ENCODE peak calls at places on chromosomes 13 and 19, in eight cellular contexts. One of them, this sample, is unnamed.

GRCh38 chr13:44715287-44716224 is 139.4 kb upstream of the TSC22D1 start:
- DNase-seq in endodermal cell: no peak
- DNase-seq in astrocyte of the cerebellum: no peak
- DNase-seq in GM06990: no peak
- DNase-seq in A549: no peak
- DNase-seq in cardiac muscle cell: no peak
- DNase-seq in HL-60: no peak
- DNase-seq in stomach: no peak
- DNase-seq in this sample: no peak

GRCh38 chr19:927707-928401 is 2.0 kb downstream of the ARID3A start:
- DNase-seq in cardiac muscle cell: peak
- DNase-seq in stomach: no peak
- DNase-seq in astrocyte of the cerebellum: no peak
- DNase-seq in GM06990: peak
- DNase-seq in A549: no peak
- DNase-seq in HL-60: no peak
- DNase-seq in endodermal cell: peak
- DNase-seq in this sample: no peak

GRCh38 chr13:23470706-23471610 is 37.5 kb upstream of the SACS start:
- DNase-seq in stomach: no peak
- DNase-seq in cardiac muscle cell: no peak
- DNase-seq in HL-60: no peak
- DNase-seq in A549: no peak
- DNase-seq in astrocyte of the cerebellum: no peak
- DNase-seq in GM06990: no peak
- DNase-seq in endodermal cell: no peak
- DNase-seq in this sample: no peak

GRCh38 chr13:100382787-100383186 is 205.8 kb downstream of the GGACT start:
- DNase-seq in GM06990: no peak
- DNase-seq in endodermal cell: no peak
- DNase-seq in cardiac muscle cell: no peak
- DNase-seq in stomach: no peak
- DNase-seq in A549: no peak
- DNase-seq in HL-60: no peak
- DNase-seq in astrocyte of the cerebellum: no peak
- DNase-seq in this sample: no peak

GRCh38 chr19:11451942-11452813 is 16.7 kb downstream of the PRKCSH start:
- DNase-seq in GM06990: no peak
- DNase-seq in endodermal cell: peak
- DNase-seq in astrocyte of the cerebellum: no peak
- DNase-seq in HL-60: no peak
- DNase-seq in cardiac muscle cell: no peak
- DNase-seq in stomach: no peak
- DNase-seq in A549: no peak
- DNase-seq in this sample: no peak

GRCh38 chr19:4083677-4084546 is 17.2 kb upstream of the ZBTB7A start:
- DNase-seq in HL-60: no peak
- DNase-seq in endodermal cell: no peak
- DNase-seq in astrocyte of the cerebellum: no peak
- DNase-seq in cardiac muscle cell: no peak
- DNase-seq in GM06990: peak
- DNase-seq in stomach: peak
- DNase-seq in A549: no peak
- DNase-seq in this sample: no peak

GRCh38 chr19:51076602-51077213 is 6.0 kb downstream of the KLK14 start:
- DNase-seq in endodermal cell: no peak
- DNase-seq in cardiac muscle cell: no peak
- DNase-seq in stomach: no peak
- DNase-seq in astrocyte of the cerebellum: no peak
- DNase-seq in HL-60: no peak
- DNase-seq in A549: no peak
- DNase-seq in GM06990: no peak
- DNase-seq in this sample: no peak

GRCh38 chr13:113116206-113116800 is 6.3 kb upstream of the F10 start:
- DNase-seq in HL-60: no peak
- DNase-seq in endodermal cell: peak
- DNase-seq in stomach: peak
- DNase-seq in GM06990: no peak
- DNase-seq in cardiac muscle cell: no peak
- DNase-seq in A549: no peak
- DNase-seq in astrocyte of the cerebellum: no peak
- DNase-seq in this sample: no peak

GRCh38 chr19:11453468-11454341 is 18.3 kb downstream of the PRKCSH start:
- DNase-seq in cardiac muscle cell: no peak
- DNase-seq in GM06990: no peak
- DNase-seq in stomach: no peak
- DNase-seq in A549: no peak
- DNase-seq in astrocyte of the cerebellum: no peak
- DNase-seq in endodermal cell: peak
- DNase-seq in HL-60: no peak
- DNase-seq in this sample: no peak

GRCh38 chr19:14381689-14382474 is 638 bp downstream of the ADGRE5 start:
- DNase-seq in stomach: peak
- DNase-seq in cardiac muscle cell: no peak
- DNase-seq in HL-60: peak
- DNase-seq in astrocyte of the cerebellum: no peak
- DNase-seq in endodermal cell: no peak
- DNase-seq in A549: peak
- DNase-seq in GM06990: peak
- DNase-seq in this sample: no peak

GRCh38 chr13:111142472-111142871 is 27.4 kb downstream of the ARHGEF7 start:
- DNase-seq in A549: no peak
- DNase-seq in cardiac muscle cell: no peak
- DNase-seq in HL-60: no peak
- DNase-seq in stomach: no peak
- DNase-seq in astrocyte of the cerebellum: no peak
- DNase-seq in endodermal cell: no peak
- DNase-seq in GM06990: no peak
- DNase-seq in this sample: no peak

GRCh38 chr19:49680473-49681351 is 3.6 kb downstream of the PRMT1 start:
- DNase-seq in GM06990: peak
- DNase-seq in HL-60: no peak
- DNase-seq in stomach: peak
- DNase-seq in A549: peak
- DNase-seq in endodermal cell: peak
- DNase-seq in cardiac muscle cell: peak
- DNase-seq in astrocyte of the cerebellum: peak
- DNase-seq in this sample: peak

GRCh38 chr19:44661904-44662303 is 9.4 kb upstream of the CEACAM19 start:
- DNase-seq in cardiac muscle cell: no peak
- DNase-seq in endodermal cell: no peak
- DNase-seq in A549: no peak
- DNase-seq in stomach: no peak
- DNase-seq in HL-60: no peak
- DNase-seq in GM06990: no peak
- DNase-seq in astrocyte of the cerebellum: no peak
- DNase-seq in this sample: no peak

GRCh38 chr13:51125495-51126226 is 14.6 kb upstream of the C13orf42 start:
- DNase-seq in endodermal cell: peak
- DNase-seq in A549: peak
- DNase-seq in astrocyte of the cerebellum: peak
- DNase-seq in cardiac muscle cell: peak
- DNase-seq in stomach: peak
- DNase-seq in GM06990: peak
- DNase-seq in HL-60: peak
- DNase-seq in this sample: peak

GRCh38 chr13:103164239-103164638 is 98.0 kb upstream of the SLC10A2 start:
- DNase-seq in cardiac muscle cell: no peak
- DNase-seq in A549: no peak
- DNase-seq in HL-60: no peak
- DNase-seq in stomach: no peak
- DNase-seq in astrocyte of the cerebellum: no peak
- DNase-seq in GM06990: no peak
- DNase-seq in endodermal cell: no peak
- DNase-seq in this sample: no peak

GRCh38 chr13:29382021-29382420 is 213.5 kb downstream of the SLC7A1 start:
- DNase-seq in A549: no peak
- DNase-seq in cardiac muscle cell: no peak
- DNase-seq in GM06990: no peak
- DNase-seq in stomach: no peak
- DNase-seq in endodermal cell: no peak
- DNase-seq in HL-60: no peak
- DNase-seq in astrocyte of the cerebellum: no peak
- DNase-seq in this sample: no peak

GRCh38 chr19:54209058-54209747 is 8.5 kb downstream of the RPS9 start:
- DNase-seq in A549: peak
- DNase-seq in stomach: no peak
- DNase-seq in HL-60: no peak
- DNase-seq in cardiac muscle cell: no peak
- DNase-seq in endodermal cell: peak
- DNase-seq in GM06990: peak
- DNase-seq in astrocyte of the cerebellum: no peak
- DNase-seq in this sample: no peak
- H3K4me3 ChIP-seq in A549: peak
- H3K4me3 ChIP-seq in stomach: peak
- H3K4me3 ChIP-seq in HL-60: no peak
- H3K4me3 ChIP-seq in cardiac muscle cell: no peak
- H3K4me3 ChIP-seq in endodermal cell: no peak
- H3K4me3 ChIP-seq in GM06990: no peak
- H3K4me3 ChIP-seq in astrocyte of the cerebellum: no peak
- H3K4me3 ChIP-seq in this sample: no peak

DNA sequence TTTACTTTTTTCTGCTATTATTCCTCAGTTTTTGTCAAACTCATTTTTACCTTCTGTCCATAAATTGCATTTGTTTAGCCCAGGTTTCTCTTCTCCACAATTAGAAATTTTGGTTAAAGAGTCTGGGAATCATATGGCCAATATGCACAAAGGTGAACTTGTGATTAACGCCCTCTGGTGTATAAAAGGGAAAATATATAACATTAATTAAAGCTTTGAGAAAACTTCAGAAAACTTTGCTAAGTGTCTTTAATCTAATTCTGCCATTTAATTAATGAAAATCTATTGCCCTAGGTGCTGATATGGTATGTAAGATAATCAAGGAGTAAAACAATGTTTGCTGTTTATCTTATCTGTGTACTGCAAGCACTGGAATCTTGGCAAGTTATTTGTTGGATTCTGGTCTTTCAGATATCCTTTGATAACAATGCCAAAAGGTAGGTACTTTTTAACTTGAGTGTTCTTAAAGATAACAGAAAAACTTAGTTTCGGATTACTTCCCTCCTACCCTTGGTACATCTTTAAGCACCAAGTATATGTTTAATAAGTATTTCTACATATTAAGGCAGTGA is 402.6 kb downstream of the SUCLA2 start:
- DNase-seq in astrocyte of the cerebellum: no peak
- DNase-seq in GM06990: no peak
- DNase-seq in stomach: no peak
- DNase-seq in A549: no peak
- DNase-seq in HL-60: no peak
- DNase-seq in endodermal cell: no peak
- DNase-seq in cardiac muscle cell: no peak
- DNase-seq in this sample: no peak
- TF ChIP-seq CTCF in astrocyte of the cerebellum: peak
- TF ChIP-seq CTCF in GM06990: peak
- TF ChIP-seq CTCF in stomach: no peak
- TF ChIP-seq CTCF in A549: no peak
- TF ChIP-seq CTCF in HL-60: no peak
- TF ChIP-seq CTCF in endodermal cell: peak
- TF ChIP-seq CTCF in cardiac muscle cell: peak
- TF ChIP-seq CTCF in this sample: no peak

DNA sequence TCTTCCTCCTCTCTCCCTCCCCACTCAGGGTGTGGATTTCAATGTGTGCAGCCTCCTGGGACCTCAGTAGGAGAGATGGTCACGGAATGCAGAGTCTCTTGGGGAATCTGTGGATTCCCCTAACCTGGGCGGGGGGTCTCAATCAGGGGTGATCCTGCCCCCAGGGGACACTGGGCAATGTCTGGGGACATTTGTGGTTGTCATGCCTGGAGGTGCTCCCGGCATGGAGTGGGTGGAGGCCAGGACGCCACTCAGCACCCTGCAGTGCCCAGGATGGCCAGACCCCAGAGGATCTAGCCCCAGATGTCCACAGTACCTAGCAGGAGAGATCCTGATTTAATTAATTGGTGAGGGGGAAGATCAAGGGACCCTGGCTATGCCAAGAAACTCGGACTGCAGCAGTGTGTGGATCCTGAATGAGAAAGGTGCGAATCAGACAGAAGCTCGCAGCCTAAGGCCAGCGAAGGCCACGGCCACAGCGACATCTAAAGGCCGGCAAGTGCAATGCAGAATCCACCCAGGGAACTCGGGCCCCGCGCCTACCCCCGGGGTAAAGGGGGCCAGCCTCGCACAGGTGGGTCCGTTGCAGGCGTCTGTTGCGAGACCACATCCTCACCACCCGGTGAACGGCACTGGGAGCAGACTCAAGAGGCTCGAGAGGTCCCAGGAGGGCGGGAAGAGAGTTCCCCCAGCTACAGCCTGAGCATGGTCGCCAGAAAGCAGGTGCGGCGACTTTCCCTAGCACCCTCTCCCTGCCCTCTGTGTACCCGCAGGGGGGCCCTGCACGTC is 88.8 kb downstream of the GNG7 start:
- DNase-seq in endodermal cell: peak
- DNase-seq in cardiac muscle cell: peak
- DNase-seq in HL-60: no peak
- DNase-seq in stomach: peak
- DNase-seq in astrocyte of the cerebellum: no peak
- DNase-seq in A549: peak
- DNase-seq in GM06990: peak
- DNase-seq in this sample: no peak
- H3K4me3 ChIP-seq in endodermal cell: no peak
- H3K4me3 ChIP-seq in cardiac muscle cell: no peak
- H3K4me3 ChIP-seq in HL-60: no peak
- H3K4me3 ChIP-seq in stomach: no peak
- H3K4me3 ChIP-seq in astrocyte of the cerebellum: no peak
- H3K4me3 ChIP-seq in A549: no peak
- H3K4me3 ChIP-seq in GM06990: no peak
- H3K4me3 ChIP-seq in this sample: no peak

GRCh38 chr19:6352381-6353165 is 8.8 kb upstream of the CLPP start:
- DNase-seq in A549: no peak
- DNase-seq in cardiac muscle cell: no peak
- DNase-seq in stomach: no peak
- DNase-seq in GM06990: no peak
- DNase-seq in astrocyte of the cerebellum: no peak
- DNase-seq in HL-60: no peak
- DNase-seq in endodermal cell: no peak
- DNase-seq in this sample: no peak

GRCh38 chr19:6357174-6357573 is 4.2 kb upstream of the CLPP start:
- DNase-seq in stomach: no peak
- DNase-seq in cardiac muscle cell: no peak
- DNase-seq in A549: no peak
- DNase-seq in astrocyte of the cerebellum: no peak
- DNase-seq in endodermal cell: no peak
- DNase-seq in HL-60: no peak
- DNase-seq in GM06990: no peak
- DNase-seq in this sample: no peak

GRCh38 chr19:6350688-6351087 is 10.6 kb upstream of the CLPP start:
- DNase-seq in GM06990: no peak
- DNase-seq in stomach: no peak
- DNase-seq in HL-60: no peak
- DNase-seq in astrocyte of the cerebellum: no peak
- DNase-seq in A549: peak
- DNase-seq in endodermal cell: no peak
- DNase-seq in cardiac muscle cell: no peak
- DNase-seq in this sample: no peak

GRCh38 chr19:6357995-6358394 is 3.3 kb upstream of the CLPP start:
- DNase-seq in endodermal cell: no peak
- DNase-seq in astrocyte of the cerebellum: no peak
- DNase-seq in cardiac muscle cell: no peak
- DNase-seq in stomach: no peak
- DNase-seq in GM06990: no peak
- DNase-seq in HL-60: no peak
- DNase-seq in A549: no peak
- DNase-seq in this sample: no peak

GRCh38 chr19:6354098-6354674 is 7.1 kb upstream of the CLPP start:
- DNase-seq in A549: no peak
- DNase-seq in GM06990: no peak
- DNase-seq in HL-60: no peak
- DNase-seq in astrocyte of the cerebellum: no peak
- DNase-seq in cardiac muscle cell: no peak
- DNase-seq in endodermal cell: no peak
- DNase-seq in stomach: no peak
- DNase-seq in this sample: no peak
- TF ChIP-seq CTCF in A549: peak
- TF ChIP-seq CTCF in GM06990: peak
- TF ChIP-seq CTCF in HL-60: no peak
- TF ChIP-seq CTCF in astrocyte of the cerebellum: peak
- TF ChIP-seq CTCF in cardiac muscle cell: peak
- TF ChIP-seq CTCF in endodermal cell: peak
- TF ChIP-seq CTCF in stomach: no peak
- TF ChIP-seq CTCF in this sample: peak